ENCODE peak calls at places on chromosome 16, in seven cellular contexts. L, E, S, B, D, Q and C are unnamed samples.

GRCh38 chr16:12187939-12188673 is 211.6 kb downstream of the SNX29 start:
- ATAC-seq in D (no peak), S (peak; percentile 19), B (peak; percentile 39), L (no peak), Q (no peak), E (no peak), C (no peak)

GRCh38 chr16:852451-853185 is 52.1 kb upstream of the GNG13 start:
- ATAC-seq in E (no peak), B (peak; percentile 12), L (peak; percentile 29), D (no peak), S (no peak), Q (no peak), C (peak; percentile 6)

GRCh38 chr16:68247400-68247799 is 2.2 kb downstream of the PLA2G15 start:
- ATAC-seq in Q (no peak), S (no peak), L (no peak), D (no peak), B (peak; percentile 6), E (no peak), C (no peak)

GRCh38 chr16:65842067-65842466 is 524.4 kb upstream of the CDH5 start:
- ATAC-seq in D (no peak), B (no peak), L (no peak), Q (no peak), S (no peak), E (no peak), C (no peak)

GRCh38 chr16:4681471-4682083 is 11.8 kb upstream of the NUDT16L1 start:
- ATAC-seq in L (peak; percentile 18), D (no peak), E (no peak), S (no peak), Q (no peak), B (no peak), C (no peak)

GRCh38 chr16:280552-280951 is at the start of gene ARHGDIG:
- ATAC-seq in B (no peak), L (peak; percentile 14), S (no peak), Q (peak; percentile 48), E (no peak), D (no peak), C (no peak)

GRCh38 chr16:75265911-75266701 is 14.7 kb upstream of the BCAR1 start:
- ATAC-seq in Q (peak; percentile 85), B (peak; percentile 65), S (peak; percentile 85), D (no peak), L (peak; percentile 21), E (no peak), C (peak; percentile 31)

GRCh38 chr16:53636978-53637377 is 66.7 kb downstream of the RPGRIP1L start:
- ATAC-seq in L (no peak), E (no peak), D (no peak), Q (no peak), S (no peak), B (no peak), C (no peak)

GRCh38 chr16:56634715-56635440 is 2.4 kb downstream of the MT1M start:
- ATAC-seq in B (no peak), S (no peak), L (no peak), D (no peak), Q (no peak), E (no peak), C (no peak)

GRCh38 chr16:15575293-15576049 is 67.5 kb downstream of the MARF1 start:
- ATAC-seq in Q (peak; percentile 82), B (no peak), D (no peak), L (peak; percentile 25), S (no peak), E (no peak), C (no peak)

GRCh38 chr16:70694088-70694487 is 8.2 kb upstream of the MTSS2 start:
- ATAC-seq in Q (no peak), E (no peak), S (no peak), D (no peak), B (no peak), L (no peak), C (no peak)

GRCh38 chr16:14378131-14378551 is 251.9 kb downstream of the PARN start:
- ATAC-seq in Q (peak; percentile 95), D (no peak), B (no peak), S (no peak), E (no peak), L (no peak), C (no peak)

GRCh38 chr16:102060-102855 is 24.2 kb downstream of the MPG start:
- ATAC-seq in E (no peak), D (no peak), B (peak; percentile 74), L (no peak), Q (no peak), S (no peak), C (no peak)

GRCh38 chr16:84105286-84105815 is 11.4 kb downstream of the MBTPS1 start:
- ATAC-seq in D (no peak), B (no peak), E (no peak), Q (no peak), L (no peak), S (no peak), C (no peak)

GRCh38 chr16:85805442-85806045 is 6.0 kb downstream of the COX4I1 start:
- ATAC-seq in S (no peak), E (no peak), B (no peak), Q (no peak), L (no peak), D (no peak), C (no peak)